ENCODE peak calls at places on chromosomes 13 and 19, in eight cellular contexts. N is heart left ventricle, E is body of pancreas, H is testis, L is gastrocnemius medialis, Z is lower lobe of right lung, T is neural progenitor cell, P is GM12878. F is an unnamed sample. For H3K36me3, the result is how much of the 10 kb centered on the place peaks cover.

GRCh38 chr19:42421591-42422031 is 5.6 kb downstream of the LIPE start:
- DNase-seq in N (peak), E (peak), H (no peak), L (no peak), Z (no peak), T (no peak), P (no peak), F (peak)

GRCh38 chr13:30463820-30464495 is 1.8 kb downstream of the HMGB1 start:
- DNase-seq in N (peak), E (peak), H (peak), L (peak), Z (peak), T (no peak), P (no peak), F (peak)

GRCh38 chr19:18198374-18198773 is 5.4 kb downstream of the MPV17L2 start:
- DNase-seq in N (no peak), E (no peak), H (no peak), L (no peak), Z (no peak), T (no peak), P (no peak), F (no peak)

GRCh38 chr13:24286624-24287023 is 22.8 kb upstream of the C1QTNF9 start:
- DNase-seq in N (no peak), E (no peak), H (no peak), L (no peak), Z (no peak), T (no peak), P (no peak), F (no peak)

GRCh38 chr19:20414133-20414532 is 151.4 kb downstream of the ZNF737 start:
- DNase-seq in N (no peak), E (no peak), H (no peak), L (no peak), Z (no peak), T (no peak), P (no peak), F (no peak)

GRCh38 chr13:41658057-41658642 is 200.8 kb downstream of the RGCC start:
- DNase-seq in N (no peak), E (no peak), H (no peak), L (no peak), Z (no peak), T (no peak), P (no peak), F (no peak)

GRCh38 chr19:38362076-38362945 is 12.1 kb upstream of the PSMD8 start:
- DNase-seq in N (peak), E (peak), H (peak), L (peak), Z (peak), T (peak), P (no peak), F (peak)

GRCh38 chr13:93686399-93686798 is 459.8 kb downstream of the GPC6 start:
- DNase-seq in N (no peak), E (no peak), H (no peak), L (no peak), Z (no peak), T (no peak), P (no peak), F (no peak)

GRCh38 chr13:31431722-31432137 is 232.0 kb downstream of the B3GLCT start:
- DNase-seq in N (peak), E (peak), H (peak), L (peak), Z (peak), T (peak), P (no peak), F (peak)

GRCh38 chr19:38266981-38267597 is 2.7 kb downstream of the SPINT2 start:
- DNase-seq in N (no peak), E (peak), H (no peak), L (no peak), Z (no peak), T (no peak), P (no peak), F (peak)

GRCh38 chr13:110818747-110819146 is 96.1 kb downstream of the ANKRD10 start:
- DNase-seq in N (no peak), E (no peak), H (no peak), L (no peak), Z (no peak), T (no peak), P (no peak), F (no peak)

GRCh38 chr19:49453013-49453756 is at the start of gene ALDH16A1:
- DNase-seq in N (peak), E (peak), H (peak), L (peak), Z (peak), T (peak), P (peak), F (peak)

GRCh38 chr19:43928820-43929219 is 6.3 kb downstream of the ZNF45 start:
- DNase-seq in N (no peak), E (no peak), H (no peak), L (no peak), Z (no peak), T (no peak), P (no peak), F (no peak)

GRCh38 chr19:49445997-49446396 is 4.7 kb upstream of the SLC17A7 start:
- DNase-seq in N (no peak), E (no peak), H (no peak), L (no peak), Z (no peak), T (no peak), P (no peak), F (no peak)

GRCh38 chr19:49613374-49613773 is 22.4 kb downstream of the PRR12 start:
- DNase-seq in N (no peak), E (no peak), H (no peak), L (peak), Z (no peak), T (no peak), P (no peak), F (no peak)

GRCh38 chr13:69616398-69616797 is 491.2 kb upstream of the ATXN8OS start:
- DNase-seq in N (no peak), E (no peak), H (no peak), L (no peak), Z (no peak), T (no peak), P (no peak), F (no peak)

GRCh38 chr19:51716925-51717324 is 6.9 kb downstream of the HAS1 start:
- DNase-seq in N (no peak), E (no peak), H (no peak), L (no peak), Z (no peak), T (no peak), P (no peak), F (no peak)

GRCh38 chr19:51722492-51722891 is 1.3 kb downstream of the HAS1 start:
- DNase-seq in N (no peak), E (no peak), H (no peak), L (no peak), Z (no peak), T (no peak), P (no peak), F (no peak)

GRCh38 chr19:51715850-51716249 is 7.9 kb downstream of the HAS1 start:
- DNase-seq in N (no peak), E (no peak), H (no peak), L (no peak), Z (no peak), T (no peak), P (no peak), F (no peak)

GRCh38 chr19:51721905-51722304 is 1.9 kb downstream of the HAS1 start:
- DNase-seq in N (no peak), E (no peak), H (no peak), L (no peak), Z (no peak), T (no peak), P (no peak), F (no peak)

DNA sequence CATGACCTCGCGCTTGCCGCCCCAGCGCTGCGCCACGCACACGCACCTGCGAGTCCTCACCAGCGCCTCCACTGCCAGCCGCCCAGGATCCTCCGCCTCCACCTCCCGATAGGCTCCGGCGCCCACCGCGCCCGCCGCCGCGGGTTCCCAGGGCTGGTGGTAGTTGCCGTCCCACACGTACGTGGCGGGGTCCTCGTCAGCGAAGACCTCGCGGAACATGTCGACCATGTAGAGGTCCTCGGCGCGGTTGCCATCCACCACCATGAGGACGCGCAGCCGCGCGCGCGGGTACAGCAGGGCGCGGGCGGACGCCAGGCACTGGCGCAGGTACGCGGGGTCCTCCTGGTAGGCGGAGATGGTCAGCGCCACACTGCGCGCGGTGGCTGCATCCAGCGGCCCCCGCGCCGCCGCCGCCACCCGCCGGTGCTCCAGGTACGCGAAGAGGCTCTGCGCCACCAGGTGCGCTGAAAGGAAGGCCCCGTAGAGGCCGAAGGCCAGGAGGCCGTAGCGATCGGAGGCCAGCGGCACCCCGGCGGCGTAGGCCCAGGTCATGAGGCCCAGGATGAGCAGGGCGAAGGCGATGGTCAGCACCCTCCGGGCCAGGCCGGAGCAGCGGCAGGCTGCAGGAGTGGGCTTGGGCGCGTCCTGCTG is 4.4 kb downstream of the HAS1 start:
- DNase-seq in N (no peak), E (no peak), H (peak), L (no peak), Z (no peak), T (peak), P (no peak), F (no peak)
- H3K4me3 ChIP-seq in N (peak), E (no peak), H (peak), L (no peak), Z (peak), T (peak), P (no peak), F (no peak)

GRCh38 chr13:77000475-77000874 is 8.6 kb downstream of the CLN5 start:
- DNase-seq in N (no peak), E (no peak), H (no peak), L (no peak), Z (no peak), T (no peak), P (no peak), F (no peak)

GRCh38 chr13:77001540-77001939 is 9.7 kb downstream of the CLN5 start:
- DNase-seq in N (no peak), E (no peak), H (no peak), L (no peak), Z (no peak), T (no peak), P (no peak), F (no peak)

GRCh38 chr13:77001963-77002587 is 10.2 kb downstream of the CLN5 start:
- DNase-seq in N (no peak), E (no peak), H (no peak), L (no peak), Z (no peak), T (no peak), P (no peak), F (no peak)

DNA sequence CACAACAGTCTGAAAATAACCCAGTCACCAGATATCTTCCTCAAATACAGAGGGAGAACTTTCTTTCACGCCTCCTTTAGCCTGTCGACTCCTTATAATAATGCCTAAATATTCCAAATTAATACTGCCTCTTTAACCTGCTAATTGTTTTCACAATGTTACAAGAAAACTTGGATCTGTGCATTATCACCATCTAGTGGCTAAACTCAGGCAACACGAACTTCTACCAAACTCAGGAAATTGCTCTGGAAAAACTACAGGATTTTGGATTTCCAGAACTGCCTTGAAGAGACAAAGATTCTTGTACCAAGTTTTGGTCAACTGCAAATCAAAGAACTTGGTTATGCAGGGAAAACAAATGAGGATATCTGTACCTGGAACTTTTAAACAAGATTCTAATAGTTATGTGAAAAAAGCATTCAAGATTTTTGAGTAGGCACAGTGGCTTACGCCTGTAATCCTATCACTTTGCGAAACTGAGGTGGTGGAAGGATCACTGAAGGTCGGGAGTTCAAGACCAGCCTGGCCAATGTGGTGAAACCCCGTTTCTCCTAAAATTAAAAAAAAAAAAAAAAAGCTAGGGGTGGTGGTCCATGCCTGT is 10.8 kb downstream of the CLN5 start:
- DNase-seq in N (no peak), E (no peak), H (no peak), L (no peak), Z (no peak), T (peak), P (no peak), F (peak)
- TF ChIP-seq CTCF in N (peak), E (peak), H (no peak), L (peak), Z (peak), T (peak), P (peak), F (peak)

DNA sequence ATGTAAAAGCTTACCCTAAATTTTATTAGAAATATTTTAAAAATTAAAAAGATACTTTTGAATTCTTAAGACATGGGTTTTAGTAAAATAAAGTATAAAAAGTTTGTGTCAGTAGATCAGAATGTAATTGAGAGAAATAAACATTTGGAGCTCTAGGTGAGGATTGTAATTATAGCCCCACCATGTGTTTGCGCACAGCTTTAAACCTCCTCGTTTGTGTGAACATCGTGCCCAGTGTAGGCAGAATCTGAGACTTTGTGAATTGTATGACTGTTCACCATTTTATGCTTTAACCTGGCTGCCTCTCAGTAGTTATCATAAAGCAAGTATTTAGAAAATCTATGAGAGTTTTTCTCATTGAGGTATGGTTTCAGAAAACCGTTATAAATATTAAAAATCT is 29.1 kb downstream of the CUL4A start:
- DNase-seq in N (no peak), E (no peak), H (no peak), L (no peak), Z (no peak), T (no peak), P (no peak), F (no peak)
- H3K36me3 ChIP-seq in N (under half), E (under half), H (under half), L (half or more), Z (half or more), T (under half), P (under half), F (under half)

DNA sequence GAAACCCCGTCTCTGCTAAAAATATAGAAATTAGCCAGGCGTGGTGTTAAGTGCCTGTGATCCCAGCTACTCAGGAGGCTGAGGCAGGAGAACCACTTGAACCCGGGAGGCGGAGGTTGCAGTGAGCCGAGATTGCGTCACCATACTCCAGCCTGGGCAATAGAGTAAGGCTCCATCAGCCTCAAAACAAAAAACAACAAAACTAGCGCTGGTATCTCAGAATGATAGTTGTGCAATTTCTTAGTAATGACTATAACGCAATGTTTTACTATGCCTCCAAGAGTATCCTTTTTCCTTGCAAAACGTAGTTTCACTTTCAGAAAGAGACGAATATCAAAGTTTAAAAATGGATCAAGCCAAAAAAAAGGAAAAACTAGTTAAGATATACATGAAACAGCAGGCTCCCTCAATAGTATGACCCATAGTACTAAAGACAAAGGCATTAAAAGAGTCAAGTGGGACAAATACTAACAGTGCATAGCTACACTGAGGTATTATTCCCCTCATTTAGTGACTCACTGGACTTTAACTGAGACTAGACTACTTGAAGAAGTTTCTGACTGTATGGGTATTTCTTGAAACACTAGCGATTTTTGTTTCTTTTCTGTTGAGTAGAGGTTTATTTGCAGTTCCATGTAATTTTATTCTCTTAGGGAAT is 10.5 kb upstream of the ITM2B start:
- DNase-seq in N (peak), E (no peak), H (no peak), L (peak), Z (peak), T (no peak), P (no peak), F (peak)
- H3K4me3 ChIP-seq in N (peak), E (no peak), H (no peak), L (peak), Z (peak), T (no peak), P (no peak), F (peak)

GRCh38 chr13:79340490-79340889 is 65.6 kb downstream of the RBM26 start:
- DNase-seq in N (no peak), E (no peak), H (no peak), L (no peak), Z (no peak), T (no peak), P (no peak), F (no peak)
- TF ChIP-seq CTCF in N (no peak), E (no peak), H (no peak), L (no peak), Z (no peak), T (peak), P (no peak), F (no peak)

DNA sequence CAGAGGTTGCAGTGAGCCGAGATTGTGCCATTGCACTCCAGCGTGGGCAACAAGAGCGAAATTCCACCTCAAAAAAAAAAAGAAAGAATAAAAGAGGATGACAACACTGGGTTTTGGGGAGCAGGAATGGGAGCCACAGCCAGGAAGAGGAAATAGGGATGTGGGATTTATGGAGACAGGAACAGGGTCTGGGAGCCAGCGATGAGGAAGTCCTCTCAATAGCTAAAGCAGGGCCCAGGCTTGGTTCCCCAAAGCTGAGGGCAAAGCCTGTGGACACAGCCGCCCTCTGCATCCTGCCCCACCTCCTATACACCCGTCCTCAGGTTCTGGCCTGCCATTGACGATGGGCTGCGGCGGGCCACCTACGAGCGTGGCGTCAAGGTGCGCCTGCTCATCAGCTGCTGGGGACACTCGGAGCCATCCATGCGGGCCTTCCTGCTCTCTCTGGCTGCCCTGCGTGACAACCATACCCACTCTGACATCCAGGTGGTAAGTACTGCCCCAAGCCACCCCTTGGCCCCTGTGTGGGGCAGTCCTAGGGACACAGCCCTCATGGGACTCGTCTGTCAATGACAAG is 13.6 kb downstream of the HIPK4 start:
- DNase-seq in N (no peak), E (no peak), H (no peak), L (no peak), Z (no peak), T (no peak), P (no peak), F (no peak)
- H3K36me3 ChIP-seq in N (under half), E (under half), H (under half), L (half or more), Z (half or more), T (under half), P (under half), F (under half)

DNA sequence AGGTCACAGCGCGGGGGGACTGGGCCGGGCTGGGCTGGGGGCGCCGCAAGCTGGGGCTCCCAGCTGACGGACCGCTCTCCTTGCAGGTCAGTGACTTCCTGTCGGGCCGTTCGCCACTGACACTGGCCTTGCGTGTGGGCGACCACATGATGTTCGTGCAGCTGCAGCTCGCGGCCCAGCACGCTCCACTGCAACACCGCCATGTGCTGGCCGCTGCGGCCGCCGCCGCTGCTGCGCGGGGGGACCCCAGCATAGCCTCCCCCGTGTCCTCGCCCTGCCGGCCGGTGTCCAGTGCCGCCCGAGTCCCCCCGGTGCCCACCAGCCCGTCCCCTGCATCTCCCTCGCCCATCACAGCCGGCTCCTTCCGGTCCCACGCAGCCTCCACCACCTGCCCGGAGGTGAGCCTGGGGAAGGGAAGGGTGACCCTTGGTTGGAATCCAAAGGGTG is 5.7 kb downstream of the MIDN start:
- DNase-seq in N (peak), E (peak), H (peak), L (no peak), Z (peak), T (no peak), P (no peak), F (no peak)
- H3K4me3 ChIP-seq in N (peak), E (no peak), H (no peak), L (peak), Z (peak), T (no peak), P (no peak), F (no peak)

GRCh38 chr19:5891938-5892771 is 11.4 kb downstream of the NDUFA11 start:
- DNase-seq in N (no peak), E (peak), H (no peak), L (no peak), Z (peak), T (peak), P (no peak), F (no peak)
- TF ChIP-seq CTCF in N (peak), E (peak), H (peak), L (peak), Z (peak), T (peak), P (peak), F (peak)

DNA sequence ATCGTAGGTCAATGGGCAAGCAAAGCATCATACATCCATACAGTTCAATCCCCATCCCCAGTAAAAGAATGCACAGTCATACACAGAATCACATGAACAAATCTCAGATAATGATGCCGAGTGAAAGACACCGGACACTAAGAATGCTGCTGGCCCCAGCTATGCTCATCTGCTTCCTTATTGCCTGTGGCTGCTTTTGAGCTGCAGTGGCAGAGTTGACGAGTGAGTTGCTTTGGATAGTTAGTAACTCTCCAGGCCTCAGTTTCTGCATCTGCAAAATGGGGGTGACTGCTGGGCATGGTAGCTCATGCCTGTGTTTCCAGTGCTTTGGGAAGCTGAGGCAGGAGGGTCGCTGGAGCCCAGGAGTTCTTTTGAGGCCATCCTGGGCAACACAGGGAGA is 12.9 kb upstream of the NFIC start:
- DNase-seq in N (no peak), E (no peak), H (no peak), L (no peak), Z (no peak), T (no peak), P (no peak), F (no peak)
- H3K36me3 ChIP-seq in N (under half), E (under half), H (under half), L (under half), Z (under half), T (under half), P (under half), F (under half)

F was measured in bronchial epithelial cell.